ENCODE peak calls at places on chromosome 17, in seven cellular contexts. W is SK-N-SH, R is H1, G is suprapubic skin, O is stomach, C is GM23338, V is K562. X is an unnamed sample.

GRCh38 chr17:55480907-55481306 is 30.3 kb downstream of the SMIM36 start:
- DNase-seq in G (no peak), W (no peak), V (no peak), O (no peak), C (no peak), R (no peak), X (no peak)

GRCh38 chr17:19647697-19648474 is 665 bp upstream of the ALDH3A2 start:
- DNase-seq in G (peak), C (peak), R (peak), W (no peak), V (no peak), O (peak), X (peak)

GRCh38 chr17:57165754-57166153 is 80.7 kb downstream of the AKAP1 start:
- DNase-seq in V (no peak), O (no peak), C (no peak), G (no peak), W (no peak), R (no peak), X (no peak)

GRCh38 chr17:65593870-65594584 is 32.6 kb upstream of the AXIN2 start:
- DNase-seq in V (no peak), W (no peak), R (no peak), C (no peak), G (no peak), O (no peak), X (no peak)

GRCh38 chr17:64499805-64500486 is 3.1 kb upstream of the POLG2 start:
- DNase-seq in C (no peak), R (no peak), G (no peak), O (no peak), V (no peak), W (no peak), X (no peak)

GRCh38 chr17:49565948-49566491 is 9.7 kb upstream of the NXPH3 start:
- DNase-seq in G (no peak), C (no peak), W (no peak), O (peak), V (no peak), R (no peak), X (no peak)

GRCh38 chr17:18377437-18378204 is at the start of gene EVPLL:
- DNase-seq in R (no peak), W (peak), G (peak), C (no peak), O (peak), V (no peak), X (peak)

GRCh38 chr17:21124096-21124495 is 2.7 kb upstream of the DHRS7B start:
- DNase-seq in V (no peak), W (no peak), R (no peak), O (no peak), G (no peak), C (peak), X (no peak)

GRCh38 chr17:15914400-15915165 is 30.3 kb upstream of the ADORA2B start:
- DNase-seq in V (no peak), O (peak), C (no peak), R (no peak), G (no peak), W (no peak), X (peak)

GRCh38 chr17:49841548-49841947 is 6.3 kb downstream of the TAC4 start:
- DNase-seq in V (no peak), C (no peak), O (no peak), R (no peak), G (no peak), W (no peak), X (no peak)

GRCh38 chr17:22507823-22508222 is 815.5 kb downstream of the KCNJ18 start:
- DNase-seq in C (no peak), W (no peak), R (no peak), G (no peak), V (peak), O (no peak), X (peak)

GRCh38 chr17:41416478-41416877 is 7.9 kb downstream of the KRT37 start:
- DNase-seq in C (no peak), V (no peak), R (no peak), O (no peak), W (no peak), G (no peak), X (no peak)

GRCh38 chr17:76166168-76166567 is 25.1 kb upstream of the FOXJ1 start:
- DNase-seq in W (no peak), O (no peak), C (no peak), G (no peak), V (no peak), R (no peak), X (no peak)

GRCh38 chr17:37682007-37682406 is 38.8 kb upstream of the DDX52 start:
- DNase-seq in C (no peak), V (no peak), W (no peak), R (no peak), G (no peak), O (no peak), X (no peak)

GRCh38 chr17:5706835-5707234 is 122.5 kb upstream of the NLRP1 start:
- DNase-seq in R (peak), O (peak), W (peak), C (peak), G (no peak), V (peak), X (no peak)

GRCh38 chr17:78925662-78926555 is 722 bp upstream of the TIMP2 start:
- DNase-seq in V (no peak), R (peak), G (peak), W (peak), O (peak), C (peak), X (peak)

GRCh38 chr17:32755045-32755805 is 121.7 kb downstream of the MYO1D start:
- DNase-seq in C (peak), V (peak), O (no peak), R (no peak), W (peak), G (no peak), X (no peak)

GRCh38 chr17:43875476-43876147 is 28.6 kb downstream of the CD300LG start:
- DNase-seq in C (no peak), R (no peak), W (no peak), V (no peak), G (no peak), O (no peak), X (no peak)

GRCh38 chr17:16121915-16122314 is 93.4 kb downstream of the NCOR1 start:
- DNase-seq in G (no peak), W (no peak), O (no peak), V (no peak), R (no peak), C (no peak), X (no peak)

GRCh38 chr17:1647802-1648581 is 1.7 kb downstream of the RILP start:
- DNase-seq in V (no peak), G (no peak), C (peak), W (no peak), O (peak), R (peak), X (peak)

GRCh38 chr17:58352018-58352842 is at the start of gene SUPT4H1:
- DNase-seq in C (peak), R (peak), O (peak), G (peak), W (peak), V (peak), X (peak)
- TF ChIP-seq CTCF in C (no peak), R (peak), O (no peak), G (no peak), W (no peak), V (peak), X (no peak)

GRCh38 chr17:82239926-82240505 is 11.2 kb downstream of the SLC16A3 start:
- DNase-seq in R (no peak), O (no peak), V (no peak), C (no peak), G (peak), W (no peak), X (peak)
- TF ChIP-seq POLR2AphosphoS5 in R (no peak), O (no peak), V (no peak), C (no peak), G (no peak), W (no peak), X (peak)

GRCh38 chr17:77609553-77610517 is 348.7 kb upstream of the TNRC6C start:
- DNase-seq in O (no peak), W (no peak), V (no peak), G (no peak), R (peak), C (no peak), X (peak)
- H3K4me3 ChIP-seq in O (no peak), W (no peak), V (no peak), G (peak), R (no peak), C (no peak), X (no peak)

GRCh38 chr17:75068750-75069149 is 19.0 kb upstream of the SLC16A5 start:
- DNase-seq in R (no peak), W (no peak), C (no peak), V (no peak), O (no peak), G (no peak), X (no peak)

GRCh38 chr17:75073618-75074047 is 14.1 kb upstream of the SLC16A5 start:
- DNase-seq in R (no peak), W (peak), C (no peak), G (no peak), O (no peak), V (no peak), X (no peak)

GRCh38 chr17:75065562-75066151 is 18.6 kb downstream of the KCTD2 start:
- DNase-seq in V (no peak), G (no peak), O (no peak), R (no peak), W (no peak), C (no peak), X (no peak)

GRCh38 chr17:75067856-75068255 is 19.9 kb upstream of the SLC16A5 start:
- DNase-seq in W (no peak), C (no peak), G (no peak), O (no peak), V (no peak), R (no peak), X (no peak)

GRCh38 chr17:75069783-75070182 is 18.0 kb upstream of the SLC16A5 start:
- DNase-seq in G (no peak), O (peak), R (no peak), W (peak), C (no peak), V (no peak), X (no peak)
- TF ChIP-seq CTCF in G (no peak), O (no peak), R (peak), W (peak), C (peak), V (peak), X (peak)

GRCh38 chr17:13994050-13994449 is 75.3 kb upstream of the COX10 start:
- DNase-seq in W (no peak), R (no peak), V (no peak), O (no peak), G (no peak), C (no peak), X (no peak)

GRCh38 chr17:13993106-13993505 is 76.2 kb upstream of the COX10 start:
- DNase-seq in G (no peak), W (no peak), O (no peak), R (no peak), C (no peak), V (no peak), X (no peak)

GRCh38 chr17:13996758-13997157 is 72.5 kb upstream of the COX10 start:
- DNase-seq in R (no peak), O (no peak), V (no peak), W (no peak), G (no peak), C (no peak), X (no peak)

GRCh38 chr17:13995856-13996635 is 73.3 kb upstream of the COX10 start:
- DNase-seq in O (no peak), C (no peak), G (no peak), V (no peak), R (no peak), W (no peak), X (no peak)
- TF ChIP-seq POLR2AphosphoS5 in O (no peak), C (no peak), G (no peak), V (no peak), R (no peak), W (no peak), X (no peak)

X was measured in HL-60.